ENCODE peak calls at places on chromosomes 13 and 19, in seven cellular contexts. H, W, G, N, L, O and M are unnamed samples.

GRCh38 chr19:3893509-3894179 is 13.2 kb downstream of the ATCAY start:
- DNase-seq in O (no peak), G (no peak), W (no peak), L (no peak), H (no peak), N (no peak), M (no peak)

GRCh38 chr13:55977436-55977835 is 1163.3 kb upstream of the PRR20A start:
- DNase-seq in W (no peak), N (no peak), O (no peak), L (no peak), G (no peak), H (no peak), M (no peak)

GRCh38 chr13:73194310-73194709 is 135.5 kb downstream of the KLF5 start:
- DNase-seq in H (no peak), O (no peak), N (no peak), W (peak; percentile 51), G (no peak), L (no peak), M (no peak)

GRCh38 chr19:46383846-46384245 is 29.5 kb downstream of the CCDC8 start:
- DNase-seq in N (no peak), G (peak; percentile 20), L (no peak), O (no peak), H (no peak), W (no peak), M (no peak)

GRCh38 chr13:74555291-74556001 is 421.2 kb upstream of the KLF12 start:
- DNase-seq in G (no peak), W (no peak), L (no peak), H (no peak), N (no peak), O (no peak), M (no peak)

GRCh38 chr13:107079423-107080099 is 511.6 kb upstream of the ARGLU1 start:
- DNase-seq in N (no peak), G (no peak), W (no peak), L (no peak), H (no peak), O (no peak), M (no peak)

GRCh38 chr13:44755872-44756271 is 179.7 kb upstream of the TSC22D1 start:
- DNase-seq in H (no peak), N (no peak), W (peak; percentile 32), G (no peak), L (peak; percentile 56), O (no peak), M (peak; percentile 28)

GRCh38 chr19:3459322-3459881 is 20.9 kb downstream of the SMIM24 start:
- DNase-seq in O (no peak), N (no peak), H (peak; percentile 95), W (peak; percentile 49), G (peak; percentile 78), L (peak; percentile 94), M (peak; percentile 98)

GRCh38 chr19:30276312-30276884 is 95.8 kb upstream of the ZNF536 start:
- DNase-seq in G (no peak), N (no peak), O (no peak), W (no peak), H (no peak), L (no peak), M (no peak)

GRCh38 chr13:61727714-61728275 is 312.1 kb upstream of the PCDH20 start:
- DNase-seq in H (peak; percentile 71), L (no peak), O (no peak), W (peak; percentile 55), N (no peak), G (no peak), M (no peak)

GRCh38 chr19:47190167-47190727 is 40.8 kb downstream of the BBC3 start:
- DNase-seq in L (peak; percentile 71), O (no peak), G (no peak), H (no peak), W (no peak), N (no peak), M (peak; percentile 82)

GRCh38 chr19:17092696-17093095 is 17.1 kb downstream of the MYO9B start:
- DNase-seq in N (no peak), G (no peak), W (no peak), H (no peak), L (no peak), O (no peak), M (no peak)
- H3K18ac ChIP-seq in N (no peak overlapping the region), G (no peak overlapping the region), W (no peak overlapping the region), H (no peak overlapping the region), L (no peak overlapping the region), O (no peak overlapping the region), M (no peak overlapping the region)

GRCh38 chr13:48908381-48909087 is 67.2 kb upstream of the FNDC3A start:
- DNase-seq in O (no peak), W (no peak), G (no peak), H (peak; percentile 9), L (peak; percentile 37), N (no peak), M (no peak)
- H3K18ac ChIP-seq in O (no peak overlapping the region), W (no peak overlapping the region), G (no peak overlapping the region), H (peak overlapping the region; percentile 10), L (no peak overlapping the region), N (no peak overlapping the region), M (no peak overlapping the region)

DNA sequence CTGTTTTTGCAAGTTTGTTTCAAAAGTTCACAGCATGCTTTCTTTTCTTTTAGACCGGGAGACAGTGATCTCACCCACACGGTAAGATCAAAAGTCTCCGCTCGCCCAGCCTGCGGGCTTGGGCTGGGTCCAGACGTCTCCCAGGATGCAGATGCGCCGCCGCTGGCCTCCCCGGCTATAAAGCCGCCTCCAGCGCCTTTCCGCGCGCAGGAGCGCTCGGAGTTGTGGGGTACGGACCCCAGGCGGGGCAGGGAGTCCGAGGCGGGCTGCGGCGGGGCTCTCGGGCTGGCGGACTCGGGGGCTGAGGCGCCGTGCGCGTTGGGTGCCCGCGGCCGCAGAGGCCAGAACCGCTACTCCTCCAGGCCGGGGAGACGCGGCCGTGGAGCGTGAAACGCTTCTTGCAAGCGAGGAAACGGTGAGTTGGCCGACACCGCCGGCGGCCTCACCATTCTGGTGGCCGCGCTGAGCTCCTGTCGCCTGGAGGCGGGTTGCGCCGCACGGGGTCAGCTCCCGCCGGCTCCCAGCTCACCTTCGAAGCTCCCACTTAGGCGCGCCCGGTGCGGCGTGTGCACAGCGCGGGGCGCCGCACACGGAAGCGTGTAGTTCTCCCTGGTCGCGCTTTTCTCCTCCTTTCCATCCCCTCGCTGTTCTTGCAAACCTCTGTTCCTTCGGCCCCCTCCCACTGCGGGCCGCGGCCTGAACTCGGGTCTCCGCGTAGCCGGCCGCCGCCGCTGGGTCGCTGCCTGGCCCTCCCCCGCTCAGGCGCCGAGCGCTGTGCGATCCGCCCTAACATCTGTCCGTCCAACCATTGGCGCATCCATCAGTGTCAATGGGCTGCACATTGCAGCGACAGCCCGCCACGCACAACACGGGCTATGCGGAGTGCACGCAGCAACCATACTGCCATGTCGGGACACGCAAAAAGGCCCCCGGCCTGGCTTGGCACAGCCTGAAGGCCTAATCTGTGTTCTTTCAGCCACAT is 2.3 kb upstream of the TSHZ3 start:
- DNase-seq in H (peak; percentile 77), N (no peak), O (no peak), L (peak; percentile 63), G (no peak), W (peak; percentile 72), M (peak; percentile 73)
- H3K18ac ChIP-seq in H (peak overlapping the region; percentile 82), N (peak overlapping the region; percentile 97), O (peak overlapping the region; percentile 90), L (peak overlapping the region; percentile 78), G (no peak overlapping the region), W (peak overlapping the region; percentile 10), M (peak overlapping the region; percentile 99)

GRCh38 chr13:92403606-92404005 is 823.0 kb upstream of the GPC6 start:
- DNase-seq in W (no peak), L (no peak), G (no peak), O (no peak), H (no peak), N (no peak), M (no peak)
- H3K18ac ChIP-seq in W (no peak overlapping the region), L (no peak overlapping the region), G (no peak overlapping the region), O (no peak overlapping the region), H (no peak overlapping the region), N (no peak overlapping the region), M (no peak overlapping the region)

DNA sequence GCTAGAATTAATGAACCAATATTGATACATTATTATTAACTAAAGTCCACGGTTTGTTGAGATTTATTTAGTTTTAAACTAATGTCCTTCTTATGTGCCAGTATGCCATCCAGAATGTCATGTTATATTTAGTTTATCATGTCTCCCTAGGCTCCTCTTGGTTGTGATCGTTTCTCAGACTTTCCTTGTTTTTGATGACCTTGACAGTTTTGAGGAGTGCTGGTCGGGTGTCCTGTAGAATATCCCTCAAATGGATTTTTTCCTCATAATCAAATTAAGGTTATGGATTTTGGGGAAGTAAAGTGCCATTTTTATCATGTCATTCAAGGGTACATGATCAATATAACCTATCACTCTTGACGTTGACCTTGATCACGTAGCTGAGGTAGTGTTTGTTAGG is 6.1 kb upstream of the ZNF45 start:
- DNase-seq in H (no peak), G (no peak), N (no peak), W (no peak), L (no peak), O (no peak), M (no peak)
- H3K18ac ChIP-seq in H (no peak overlapping the region), G (no peak overlapping the region), N (no peak overlapping the region), W (no peak overlapping the region), L (no peak overlapping the region), O (no peak overlapping the region), M (no peak overlapping the region)